ENCODE peak calls at places on chromosomes 2 and 18, in four cellular contexts. B is Calu3, H is NCI-H774, M is Daoy. D is an unnamed sample.

GRCh38 chr18:34592961-34593382 is 117.1 kb upstream of the DTNA start:
- DNase-seq in B (peak; percentile 9), H (no peak), M (peak; percentile 73), D (peak; percentile 64)

GRCh38 chr18:51190000-51190399 is 7.5 kb downstream of the MEX3C start:
- DNase-seq in H (no peak), M (no peak), B (no peak), D (no peak)

GRCh38 chr2:203683932-203684556 is 22.4 kb upstream of the CD28 start:
- DNase-seq in H (no peak), B (peak; percentile 81), M (peak; percentile 89), D (peak; percentile 90)

GRCh38 chr2:165144315-165144714 is 59.5 kb downstream of the SCN3A start:
- DNase-seq in H (no peak), B (no peak), M (no peak), D (no peak)

GRCh38 chr2:196331143-196331542 is 159.8 kb upstream of the STK17B start:
- DNase-seq in M (peak; percentile 72), B (peak; percentile 25), H (no peak), D (peak; percentile 85)

GRCh38 chr2:36479406-36479805 is 118.6 kb downstream of the FEZ2 start:
- DNase-seq in H (no peak), M (no peak), B (no peak), D (no peak)

GRCh38 chr2:199490049-199490448 is 32.3 kb upstream of the SATB2 start:
- DNase-seq in M (no peak), H (no peak), B (no peak), D (no peak)

GRCh38 chr2:170928036-170928823 is 823 bp upstream of the GORASP2 start:
- DNase-seq in M (no peak), H (no peak), B (peak; percentile 2), D (peak; percentile 5)

GRCh38 chr2:230711224-230711623 is 1.4 kb upstream of the CAB39 start:
- DNase-seq in H (no peak), B (no peak), M (no peak), D (no peak)

GRCh38 chr2:70651014-70651413 is 97.4 kb upstream of the TGFA start:
- DNase-seq in H (no peak), M (no peak), B (no peak), D (no peak)

GRCh38 chr2:85308951-85309555 is 18.7 kb downstream of the TGOLN2 start:
- DNase-seq in M (peak; percentile 62), B (peak; percentile 18), H (peak; percentile 61), D (peak; percentile 52)

GRCh38 chr18:68152770-68153169 is 562.1 kb downstream of the TMX3 start:
- DNase-seq in B (peak; percentile 37), M (no peak), H (no peak), D (no peak)

GRCh38 chr2:127681976-127682857 is 6.9 kb upstream of the LIMS2 start:
- DNase-seq in M (no peak), B (no peak), H (no peak), D (no peak)

GRCh38 chr2:78541451-78542267 is 483.8 kb upstream of the REG3G start:
- DNase-seq in B (no peak), H (peak; percentile 82), M (peak; percentile 90), D (no peak)

GRCh38 chr2:172100080-172101007 is 2.4 kb downstream of the DLX2 start:
- DNase-seq in M (no peak), H (no peak), B (no peak), D (no peak)

GRCh38 chr18:26480897-26481795 is 67.2 kb downstream of the KCTD1 start:
- DNase-seq in B (peak; percentile 77), H (no peak), M (peak; percentile 81), D (peak; percentile 79)

GRCh38 chr18:22001912-22002487 is 167.4 kb upstream of the GATA6 start:
- DNase-seq in H (no peak), B (peak; percentile 8), M (no peak), D (no peak)

GRCh38 chr2:43321446-43321845 is 95.0 kb upstream of the ZFP36L2 start:
- DNase-seq in B (no peak), H (no peak), M (no peak), D (no peak)

GRCh38 chr2:71882949-71883472 is 264.7 kb downstream of the CYP26B1 start:
- DNase-seq in M (peak; percentile 73), H (no peak), B (peak; percentile 34), D (peak; percentile 40)

GRCh38 chr2:14999114-14999661 is 366.7 kb downstream of the LRATD1 start:
- DNase-seq in H (no peak), B (no peak), M (no peak), D (no peak)

GRCh38 chr2:221518937-221519635 is 53.0 kb downstream of the EPHA4 start:
- DNase-seq in B (no peak), M (no peak), H (no peak), D (peak; percentile 51)

GRCh38 chr18:32488078-32488477 is 17.4 kb upstream of the GAREM1 start:
- DNase-seq in M (no peak), B (no peak), H (no peak), D (no peak)

GRCh38 chr2:232937278-232937906 is 67.3 kb downstream of the SNORC start:
- DNase-seq in B (peak; percentile 31), M (peak; percentile 55), H (no peak), D (no peak)

GRCh38 chr2:105330681-105331375 is 1.3 kb upstream of the TGFBRAP1 start:
- DNase-seq in H (no peak), B (peak; percentile 30), M (peak; percentile 33), D (no peak)

GRCh38 chr2:201622306-201622705 is 21.0 kb downstream of the TMEM237 start:
- DNase-seq in B (no peak), H (no peak), M (no peak), D (peak; percentile 62)

GRCh38 chr2:196278491-196278911 is 107.1 kb upstream of the STK17B start:
- DNase-seq in B (no peak), H (no peak), M (peak; percentile 69), D (peak; percentile 92)

GRCh38 chr2:119024152-119024551 is 82.2 kb downstream of the MARCO start:
- DNase-seq in H (no peak), M (no peak), B (no peak), D (no peak)

GRCh38 chr2:125745514-125745913 is 910.4 kb upstream of the GYPC start:
- DNase-seq in B (peak; percentile 2), M (peak; percentile 27), H (peak; percentile 40), D (no peak)

GRCh38 chr2:222319576-222320440 is 21.0 kb upstream of the PAX3 start:
- DNase-seq in H (peak; percentile 56), B (peak; percentile 52), M (peak; percentile 55), D (peak; percentile 43)

GRCh38 chr18:75201273-75201898 is 7.6 kb downstream of the PTGR3 start:
- DNase-seq in B (no peak), M (no peak), H (no peak), D (no peak)

GRCh38 chr2:10169581-10169980 is 47.0 kb downstream of the RRM2 start:
- DNase-seq in M (peak; percentile 72), H (no peak), B (no peak), D (peak; percentile 82)

GRCh38 chr2:118687698-118688097 is 159.8 kb downstream of the EN1 start:
- DNase-seq in B (no peak), H (no peak), M (no peak), D (no peak)

GRCh38 chr2:128372621-128373341 is 54.1 kb upstream of the HS6ST1 start:
- DNase-seq in M (no peak), H (no peak), B (no peak), D (no peak)

GRCh38 chr2:235665656-235666239 is 171.9 kb downstream of the AGAP1 start:
- DNase-seq in M (no peak), B (no peak), H (no peak), D (no peak)

GRCh38 chr2:101638156-101638809 is 59.2 kb upstream of the MAP4K4 start:
- DNase-seq in M (no peak), B (no peak), H (no peak), D (peak; percentile 13)